ENCODE peak calls at places on chromosomes 3 and 15, in seven cellular contexts. One of them, this sample, is unnamed.

GRCh38 chr15:92611995-92612745 is 43.4 kb downstream of the FAM174B start:
- DNase-seq in activated gamma-delta T cell treated with Interleukin-2 at 50 U/mL for 16 hours: no peak
- DNase-seq in A549: peak; percentile 24
- DNase-seq in progenitor cell of endocrine pancreas: no peak
- DNase-seq in mesothelial cell of epicardium: no peak
- DNase-seq in ACHN: no peak
- DNase-seq in ovary: no peak
- DNase-seq in this sample: peak; percentile 23

GRCh38 chr3:101574388-101575156 is 592 bp downstream of the PCNP start:
- DNase-seq in ACHN: peak; percentile 51
- DNase-seq in ovary: peak; percentile 62
- DNase-seq in activated gamma-delta T cell treated with Interleukin-2 at 50 U/mL for 16 hours: peak; percentile 46
- DNase-seq in progenitor cell of endocrine pancreas: no peak
- DNase-seq in A549: peak; percentile 68
- DNase-seq in mesothelial cell of epicardium: no peak
- DNase-seq in this sample: peak; percentile 70

GRCh38 chr15:59941612-59942011 is 62.5 kb upstream of the FOXB1 start:
- DNase-seq in progenitor cell of endocrine pancreas: no peak
- DNase-seq in ovary: no peak
- DNase-seq in activated gamma-delta T cell treated with Interleukin-2 at 50 U/mL for 16 hours: no peak
- DNase-seq in A549: no peak
- DNase-seq in ACHN: peak; percentile 35
- DNase-seq in mesothelial cell of epicardium: no peak
- DNase-seq in this sample: no peak

GRCh38 chr3:16504692-16505091 is 8.8 kb downstream of the RFTN1 start:
- DNase-seq in activated gamma-delta T cell treated with Interleukin-2 at 50 U/mL for 16 hours: no peak
- DNase-seq in mesothelial cell of epicardium: no peak
- DNase-seq in progenitor cell of endocrine pancreas: no peak
- DNase-seq in A549: no peak
- DNase-seq in ovary: no peak
- DNase-seq in ACHN: no peak
- DNase-seq in this sample: no peak

GRCh38 chr3:100896994-100897393 is 96.2 kb downstream of the ABI3BP start:
- DNase-seq in ovary: no peak
- DNase-seq in mesothelial cell of epicardium: no peak
- DNase-seq in ACHN: no peak
- DNase-seq in progenitor cell of endocrine pancreas: no peak
- DNase-seq in activated gamma-delta T cell treated with Interleukin-2 at 50 U/mL for 16 hours: no peak
- DNase-seq in A549: no peak
- DNase-seq in this sample: no peak

GRCh38 chr3:27657404-27657803 is 64.7 kb downstream of the EOMES start:
- DNase-seq in activated gamma-delta T cell treated with Interleukin-2 at 50 U/mL for 16 hours: no peak
- DNase-seq in progenitor cell of endocrine pancreas: no peak
- DNase-seq in ACHN: no peak
- DNase-seq in ovary: no peak
- DNase-seq in mesothelial cell of epicardium: no peak
- DNase-seq in A549: no peak
- DNase-seq in this sample: no peak

GRCh38 chr3:29331830-29332637 is 51.2 kb downstream of the RBMS3 start:
- DNase-seq in ACHN: peak; percentile 55
- DNase-seq in activated gamma-delta T cell treated with Interleukin-2 at 50 U/mL for 16 hours: no peak
- DNase-seq in progenitor cell of endocrine pancreas: no peak
- DNase-seq in A549: peak; percentile 31
- DNase-seq in mesothelial cell of epicardium: no peak
- DNase-seq in ovary: no peak
- DNase-seq in this sample: no peak

GRCh38 chr3:170075425-170076091 is 37.8 kb downstream of the GPR160 start:
- DNase-seq in mesothelial cell of epicardium: no peak
- DNase-seq in A549: no peak
- DNase-seq in activated gamma-delta T cell treated with Interleukin-2 at 50 U/mL for 16 hours: no peak
- DNase-seq in ovary: no peak
- DNase-seq in ACHN: no peak
- DNase-seq in progenitor cell of endocrine pancreas: no peak
- DNase-seq in this sample: no peak

GRCh38 chr3:71537211-71537611 is 46.3 kb downstream of the FOXP1 start:
- DNase-seq in ACHN: peak; percentile 94
- DNase-seq in progenitor cell of endocrine pancreas: no peak
- DNase-seq in mesothelial cell of epicardium: no peak
- DNase-seq in A549: peak; percentile 65
- DNase-seq in activated gamma-delta T cell treated with Interleukin-2 at 50 U/mL for 16 hours: no peak
- DNase-seq in ovary: peak; percentile 75
- DNase-seq in this sample: no peak